ENCODE peak calls at places on chromosome 4, in six cellular contexts. One of them, this sample, is unnamed.

GRCh38 chr4:73998040-73999011 is at the start of gene CXCL5:
- DNase-seq in neural progenitor cell: peak
- DNase-seq in mammary epithelial cell: no peak
- DNase-seq in tibial artery: no peak
- DNase-seq in mucosa of descending colon: peak
- DNase-seq in foreskin fibroblast: peak
- DNase-seq in this sample: peak

GRCh38 chr4:138757432-138757831 is 258.1 kb upstream of the NOCT start:
- DNase-seq in mammary epithelial cell: no peak
- DNase-seq in neural progenitor cell: no peak
- DNase-seq in tibial artery: no peak
- DNase-seq in foreskin fibroblast: peak
- DNase-seq in mucosa of descending colon: no peak
- DNase-seq in this sample: no peak

GRCh38 chr4:156558365-156559025 is 413.1 kb downstream of the PDGFC start:
- DNase-seq in tibial artery: no peak
- DNase-seq in mammary epithelial cell: no peak
- DNase-seq in foreskin fibroblast: peak
- DNase-seq in mucosa of descending colon: no peak
- DNase-seq in neural progenitor cell: peak
- DNase-seq in this sample: no peak

GRCh38 chr4:42627887-42628646 is 28.8 kb downstream of the ATP8A1 start:
- DNase-seq in mucosa of descending colon: peak
- DNase-seq in neural progenitor cell: no peak
- DNase-seq in foreskin fibroblast: no peak
- DNase-seq in mammary epithelial cell: no peak
- DNase-seq in tibial artery: peak
- DNase-seq in this sample: no peak

GRCh38 chr4:167171928-167172327 is 62.4 kb downstream of the SPOCK3 start:
- DNase-seq in mucosa of descending colon: no peak
- DNase-seq in tibial artery: no peak
- DNase-seq in mammary epithelial cell: no peak
- DNase-seq in foreskin fibroblast: no peak
- DNase-seq in neural progenitor cell: no peak
- DNase-seq in this sample: no peak

GRCh38 chr4:3483471-3483921 is 20.4 kb downstream of the DOK7 start:
- DNase-seq in mucosa of descending colon: no peak
- DNase-seq in neural progenitor cell: peak
- DNase-seq in mammary epithelial cell: no peak
- DNase-seq in tibial artery: peak
- DNase-seq in foreskin fibroblast: peak
- DNase-seq in this sample: no peak

GRCh38 chr4:83548151-83548905 is 12.4 kb downstream of the GPAT3 start:
- DNase-seq in mammary epithelial cell: peak
- DNase-seq in mucosa of descending colon: peak
- DNase-seq in foreskin fibroblast: peak
- DNase-seq in neural progenitor cell: no peak
- DNase-seq in tibial artery: peak
- DNase-seq in this sample: peak

GRCh38 chr4:53575552-53575951 is 15.7 kb downstream of the LNX1 start:
- DNase-seq in neural progenitor cell: no peak
- DNase-seq in mucosa of descending colon: no peak
- DNase-seq in foreskin fibroblast: no peak
- DNase-seq in mammary epithelial cell: no peak
- DNase-seq in tibial artery: no peak
- DNase-seq in this sample: no peak

GRCh38 chr4:152385551-152385950 is 150.3 kb downstream of the FBXW7 start:
- DNase-seq in mucosa of descending colon: no peak
- DNase-seq in foreskin fibroblast: peak
- DNase-seq in mammary epithelial cell: no peak
- DNase-seq in tibial artery: no peak
- DNase-seq in neural progenitor cell: peak
- DNase-seq in this sample: peak

GRCh38 chr4:84966382-84967291 is at the start of gene WDFY3:
- DNase-seq in foreskin fibroblast: peak
- DNase-seq in mucosa of descending colon: peak
- DNase-seq in mammary epithelial cell: peak
- DNase-seq in tibial artery: peak
- DNase-seq in neural progenitor cell: peak
- DNase-seq in this sample: peak

GRCh38 chr4:37981844-37982720 is 21.9 kb downstream of the PTTG2 start:
- DNase-seq in tibial artery: no peak
- DNase-seq in foreskin fibroblast: peak
- DNase-seq in mucosa of descending colon: no peak
- DNase-seq in mammary epithelial cell: no peak
- DNase-seq in neural progenitor cell: no peak
- DNase-seq in this sample: no peak

GRCh38 chr4:23853986-23854385 is 35.9 kb downstream of the PPARGC1A start:
- DNase-seq in neural progenitor cell: no peak
- DNase-seq in tibial artery: no peak
- DNase-seq in mammary epithelial cell: no peak
- DNase-seq in foreskin fibroblast: no peak
- DNase-seq in mucosa of descending colon: no peak
- DNase-seq in this sample: no peak

GRCh38 chr4:23861897-23862296 is 27.9 kb downstream of the PPARGC1A start:
- DNase-seq in neural progenitor cell: no peak
- DNase-seq in tibial artery: no peak
- DNase-seq in foreskin fibroblast: no peak
- DNase-seq in mammary epithelial cell: no peak
- DNase-seq in mucosa of descending colon: no peak
- DNase-seq in this sample: no peak

GRCh38 chr4:23856630-23857029 is 33.2 kb downstream of the PPARGC1A start:
- DNase-seq in mucosa of descending colon: peak
- DNase-seq in foreskin fibroblast: no peak
- DNase-seq in neural progenitor cell: no peak
- DNase-seq in tibial artery: no peak
- DNase-seq in mammary epithelial cell: no peak
- DNase-seq in this sample: no peak

GRCh38 chr4:23855912-23856605 is 33.8 kb downstream of the PPARGC1A start:
- DNase-seq in foreskin fibroblast: peak
- DNase-seq in mucosa of descending colon: no peak
- DNase-seq in neural progenitor cell: no peak
- DNase-seq in mammary epithelial cell: peak
- DNase-seq in tibial artery: no peak
- DNase-seq in this sample: peak

GRCh38 chr4:23857353-23857752 is 32.5 kb downstream of the PPARGC1A start:
- DNase-seq in mucosa of descending colon: no peak
- DNase-seq in tibial artery: no peak
- DNase-seq in mammary epithelial cell: peak
- DNase-seq in neural progenitor cell: no peak
- DNase-seq in foreskin fibroblast: peak
- DNase-seq in this sample: peak
- TF ChIP-seq CTCF in mucosa of descending colon: peak
- TF ChIP-seq CTCF in tibial artery: peak
- TF ChIP-seq CTCF in mammary epithelial cell: peak
- TF ChIP-seq CTCF in neural progenitor cell: peak
- TF ChIP-seq CTCF in foreskin fibroblast: peak
- TF ChIP-seq CTCF in this sample: peak

GRCh38 chr4:46676364-46676763 is 232.7 kb downstream of the COX7B2 start:
- DNase-seq in foreskin fibroblast: no peak
- DNase-seq in neural progenitor cell: no peak
- DNase-seq in tibial artery: no peak
- DNase-seq in mammary epithelial cell: no peak
- DNase-seq in mucosa of descending colon: no peak
- DNase-seq in this sample: no peak
- H3K4me3 ChIP-seq in foreskin fibroblast: no peak
- H3K4me3 ChIP-seq in neural progenitor cell: no peak
- H3K4me3 ChIP-seq in tibial artery: no peak
- H3K4me3 ChIP-seq in mammary epithelial cell: no peak
- H3K4me3 ChIP-seq in mucosa of descending colon: no peak
- H3K4me3 ChIP-seq in this sample: no peak

DNA sequence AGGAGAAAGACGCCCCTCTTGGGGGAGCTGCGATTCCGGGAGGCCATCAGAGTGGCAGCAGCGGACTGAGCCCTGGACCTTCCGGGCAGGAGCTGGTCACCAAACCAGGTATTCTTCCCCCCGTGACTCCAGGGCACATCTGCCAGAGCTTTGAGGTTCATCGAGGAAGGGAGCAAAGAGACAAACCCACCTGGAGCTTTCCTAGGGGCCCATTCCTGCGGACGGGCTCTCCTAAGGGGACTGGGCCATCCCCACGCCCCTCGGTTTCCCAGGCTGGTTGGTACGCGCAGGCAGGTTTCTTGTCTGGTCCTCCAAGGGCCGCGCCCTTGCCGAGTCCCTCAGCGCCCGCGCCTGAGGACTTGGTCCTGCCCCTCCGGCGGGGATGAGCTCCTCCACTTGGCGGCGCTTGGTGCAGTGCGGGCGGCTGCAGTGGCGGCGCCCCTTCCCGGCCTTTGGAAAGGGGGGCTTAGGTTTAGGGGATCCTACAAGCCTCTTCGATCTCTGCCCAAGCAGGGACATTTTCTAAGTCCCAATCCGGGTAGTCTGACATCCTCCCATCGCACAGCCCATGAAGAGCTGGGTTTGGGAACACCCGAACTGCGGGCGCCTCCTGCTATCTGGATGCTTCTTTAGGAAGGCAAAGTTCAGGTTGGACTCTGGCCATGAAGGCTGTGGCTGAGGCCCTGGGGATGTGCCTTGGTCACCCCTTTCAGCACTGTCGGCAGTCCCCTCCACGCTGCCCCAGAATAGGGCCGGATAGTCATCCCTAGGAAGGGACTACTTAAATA is 543 bp downstream of the STBD1 start:
- DNase-seq in mammary epithelial cell: peak
- DNase-seq in tibial artery: peak
- DNase-seq in mucosa of descending colon: peak
- DNase-seq in foreskin fibroblast: peak
- DNase-seq in neural progenitor cell: peak
- DNase-seq in this sample: peak
- TF ChIP-seq CTCF in mammary epithelial cell: peak
- TF ChIP-seq CTCF in tibial artery: peak
- TF ChIP-seq CTCF in mucosa of descending colon: peak
- TF ChIP-seq CTCF in foreskin fibroblast: peak
- TF ChIP-seq CTCF in neural progenitor cell: peak
- TF ChIP-seq CTCF in this sample: peak

DNA sequence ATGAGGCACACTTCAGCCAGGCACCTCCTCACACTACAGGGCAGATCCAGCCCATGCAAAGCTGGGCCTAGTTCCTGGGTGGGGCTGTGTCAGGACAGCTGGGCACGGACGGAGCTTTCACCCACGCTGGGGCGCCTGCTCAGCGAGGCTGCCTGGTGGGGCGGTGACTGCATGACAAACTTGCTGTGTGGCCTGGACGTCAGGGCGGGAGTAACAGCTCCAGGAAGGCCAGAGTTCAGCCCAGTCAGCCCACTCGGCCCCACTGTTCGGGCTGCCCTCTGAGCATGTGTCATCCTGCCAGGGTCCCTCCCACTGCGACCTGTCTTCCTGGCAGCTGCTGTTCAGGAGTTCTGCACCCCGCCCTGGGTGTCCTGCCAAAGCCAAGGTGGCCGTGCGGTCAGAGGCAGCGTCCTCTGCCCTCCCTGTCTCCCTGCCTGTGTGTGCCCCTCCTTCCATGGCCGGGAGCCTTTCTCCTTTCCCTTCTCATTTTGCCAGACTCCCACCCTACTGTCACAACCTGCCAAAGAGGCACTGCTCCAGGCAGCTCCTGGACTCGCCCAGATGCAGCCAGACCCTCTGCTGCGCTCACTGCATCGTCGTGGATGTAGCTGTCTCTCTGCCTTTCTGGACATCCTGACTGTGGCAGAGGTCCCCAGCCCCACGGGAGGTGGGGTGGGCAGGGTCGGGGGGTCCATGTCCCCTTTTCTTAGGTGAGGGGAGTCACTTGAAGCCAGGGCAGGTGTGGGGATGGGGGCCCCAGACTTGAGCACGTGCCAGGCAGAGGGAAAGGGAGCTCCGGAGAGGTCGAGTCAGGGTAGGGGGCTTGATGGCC is 33.0 kb upstream of the KIAA0232 start:
- DNase-seq in neural progenitor cell: no peak
- DNase-seq in foreskin fibroblast: peak
- DNase-seq in mucosa of descending colon: peak
- DNase-seq in mammary epithelial cell: peak
- DNase-seq in tibial artery: peak
- DNase-seq in this sample: peak
- H3K4me3 ChIP-seq in neural progenitor cell: no peak
- H3K4me3 ChIP-seq in foreskin fibroblast: no peak
- H3K4me3 ChIP-seq in mucosa of descending colon: no peak
- H3K4me3 ChIP-seq in mammary epithelial cell: no peak
- H3K4me3 ChIP-seq in tibial artery: no peak
- H3K4me3 ChIP-seq in this sample: no peak

GRCh38 chr4:791866-792630 is 33.9 kb downstream of the CPLX1 start:
- DNase-seq in foreskin fibroblast: peak
- DNase-seq in mucosa of descending colon: peak
- DNase-seq in tibial artery: no peak
- DNase-seq in mammary epithelial cell: no peak
- DNase-seq in neural progenitor cell: no peak
- DNase-seq in this sample: peak
- TF ChIP-seq CTCF in foreskin fibroblast: no peak
- TF ChIP-seq CTCF in mucosa of descending colon: no peak
- TF ChIP-seq CTCF in tibial artery: no peak
- TF ChIP-seq CTCF in mammary epithelial cell: peak
- TF ChIP-seq CTCF in neural progenitor cell: no peak
- TF ChIP-seq CTCF in this sample: peak

GRCh38 chr4:112510191-112510467 is 5.9 kb downstream of the NEUROG2 start:
- DNase-seq in mammary epithelial cell: no peak
- DNase-seq in tibial artery: no peak
- DNase-seq in mucosa of descending colon: no peak
- DNase-seq in foreskin fibroblast: no peak
- DNase-seq in neural progenitor cell: no peak
- DNase-seq in this sample: no peak
- H3K4me3 ChIP-seq in mammary epithelial cell: peak
- H3K4me3 ChIP-seq in tibial artery: peak
- H3K4me3 ChIP-seq in mucosa of descending colon: no peak
- H3K4me3 ChIP-seq in foreskin fibroblast: peak
- H3K4me3 ChIP-seq in neural progenitor cell: peak
- H3K4me3 ChIP-seq in this sample: no peak

DNA sequence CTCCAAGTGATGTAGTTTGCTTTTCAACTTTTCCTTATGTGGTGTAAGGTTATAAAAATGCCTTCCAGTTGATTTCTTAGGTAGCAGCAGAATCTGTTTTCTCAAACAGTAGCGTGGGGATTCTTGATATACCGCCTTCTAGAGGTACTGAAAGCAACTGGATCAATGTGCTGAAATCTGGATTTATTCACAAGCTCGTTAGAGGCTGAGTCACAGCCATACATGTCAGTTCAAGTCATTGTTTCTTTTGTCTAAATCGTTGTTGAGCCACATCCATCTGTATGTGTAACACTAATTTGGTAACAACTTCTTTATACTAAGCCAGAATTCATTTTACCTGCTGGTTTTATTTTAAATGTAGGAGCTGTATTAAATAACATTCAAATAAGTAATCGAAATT is 200.0 kb upstream of the MAD2L1 start:
- DNase-seq in foreskin fibroblast: peak
- DNase-seq in neural progenitor cell: peak
- DNase-seq in mucosa of descending colon: no peak
- DNase-seq in tibial artery: no peak
- DNase-seq in mammary epithelial cell: peak
- DNase-seq in this sample: peak
- TF ChIP-seq CTCF in foreskin fibroblast: no peak
- TF ChIP-seq CTCF in neural progenitor cell: peak
- TF ChIP-seq CTCF in mucosa of descending colon: no peak
- TF ChIP-seq CTCF in tibial artery: no peak
- TF ChIP-seq CTCF in mammary epithelial cell: peak
- TF ChIP-seq CTCF in this sample: peak

This sample was measured in epithelial cell of esophagus.